ENCODE peak calls at places on chromosomes 6 and 20, in four cellular contexts. L, U, G and T are unnamed samples. For H3K27me3, the result is how much of the 10 kb centered on the place peaks cover.

GRCh38 chr6:105326216-105326615 is 76.7 kb downstream of the PREP start:
- DNase-seq in U (no peak), G (no peak), L (no peak), T (no peak)

GRCh38 chr6:134936927-134937326 is 13.0 kb downstream of the ALDH8A1 start:
- DNase-seq in L (no peak), G (no peak), U (no peak), T (no peak)

GRCh38 chr6:81614292-81614691 is 138.2 kb downstream of the TENT5A start:
- DNase-seq in U (no peak), G (peak), L (no peak), T (no peak)

GRCh38 chr6:91860951-91861350 is 1274.1 kb upstream of the MAP3K7 start:
- DNase-seq in L (no peak), G (no peak), U (no peak), T (peak)

GRCh38 chr20:58233881-58234528 is 5.6 kb upstream of the ANKRD60 start:
- DNase-seq in U (no peak), G (no peak), L (no peak), T (no peak)

GRCh38 chr20:23078351-23078993 is 7.7 kb downstream of the CD93 start:
- DNase-seq in G (no peak), U (no peak), L (no peak), T (no peak)

GRCh38 chr20:18011482-18011881 is 42.7 kb downstream of the MGME1 start:
- DNase-seq in L (no peak), U (no peak), G (no peak), T (no peak)

GRCh38 chr6:90078513-90079289 is 184.4 kb downstream of the GJA10 start:
- DNase-seq in U (no peak), L (no peak), G (no peak), T (no peak)

GRCh38 chr20:24406251-24406650 is 63.2 kb upstream of the SYNDIG1 start:
- DNase-seq in U (no peak), L (no peak), G (no peak), T (no peak)

GRCh38 chr20:9532069-9532809 is 17.8 kb downstream of the LAMP5 start:
- DNase-seq in L (no peak), U (no peak), G (no peak), T (no peak)

GRCh38 chr20:48749437-48749836 is 78.4 kb downstream of the PREX1 start:
- DNase-seq in G (no peak), U (no peak), L (no peak), T (no peak)

GRCh38 chr20:22460231-22460630 is 124.1 kb downstream of the FOXA2 start:
- DNase-seq in U (no peak), G (no peak), L (no peak), T (no peak)

DNA sequence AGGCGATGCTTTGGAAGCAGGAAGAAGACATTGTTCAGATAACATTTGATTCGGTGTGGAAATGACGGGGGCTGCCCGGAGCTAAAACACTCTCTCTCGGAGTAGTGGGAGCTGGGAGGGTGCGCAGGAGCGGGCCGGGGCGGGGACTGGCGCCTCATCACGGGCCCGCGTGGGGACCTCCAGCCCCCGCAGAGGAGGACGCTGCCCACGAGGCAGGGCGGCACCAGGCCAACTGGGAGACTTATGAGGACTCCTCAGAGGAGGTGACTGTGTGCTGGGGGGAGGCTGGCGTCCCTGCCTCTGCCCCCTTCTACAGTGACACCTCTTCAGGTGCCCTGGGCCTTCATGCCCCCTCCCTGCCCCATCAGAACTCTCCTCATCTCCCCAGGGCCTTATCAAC is 15.2 kb downstream of the DDO start:
- DNase-seq in L (no peak), G (no peak), U (no peak), T (no peak)
- H3K4me3 ChIP-seq in L (no peak), G (peak), U (no peak), T (no peak)

GRCh38 chr6:160790028-160790792 is 88.2 kb downstream of the PLG start:
- DNase-seq in L (no peak), G (no peak), U (no peak), T (no peak)
- TF ChIP-seq CTCF in L (no peak), G (no peak), U (peak), T (no peak)

GRCh38 chr20:62819494-62820174 is 2.8 kb downstream of the COL9A3 start:
- DNase-seq in L (no peak), U (no peak), G (no peak), T (no peak)
- H3K27me3 ChIP-seq in L (half or more), U (under half), G (under half), T (under half)

DNA sequence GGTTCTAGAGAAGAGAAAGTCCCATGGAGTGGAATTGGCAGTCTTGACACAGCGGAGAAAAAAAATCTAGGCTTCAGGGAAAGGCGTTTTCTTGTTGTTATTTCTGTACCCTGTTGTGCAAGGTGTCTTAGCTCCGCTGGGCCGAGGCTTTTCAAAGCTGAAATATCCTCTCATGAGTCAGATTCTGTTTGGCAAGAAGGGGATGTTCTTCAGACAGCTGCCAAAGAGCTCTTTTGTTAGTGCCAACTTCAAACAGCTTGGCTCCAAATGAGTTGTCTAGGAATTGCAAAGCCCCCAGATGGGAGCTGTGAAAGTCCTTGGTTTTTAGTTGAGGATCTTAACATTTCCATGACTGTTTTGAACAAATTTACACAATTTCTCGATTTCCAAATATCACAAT is 45.6 kb downstream of the LRRN4 start:
- DNase-seq in G (peak), U (no peak), L (no peak), T (peak)
- H3K4me3 ChIP-seq in G (peak), U (no peak), L (no peak), T (no peak)

DNA sequence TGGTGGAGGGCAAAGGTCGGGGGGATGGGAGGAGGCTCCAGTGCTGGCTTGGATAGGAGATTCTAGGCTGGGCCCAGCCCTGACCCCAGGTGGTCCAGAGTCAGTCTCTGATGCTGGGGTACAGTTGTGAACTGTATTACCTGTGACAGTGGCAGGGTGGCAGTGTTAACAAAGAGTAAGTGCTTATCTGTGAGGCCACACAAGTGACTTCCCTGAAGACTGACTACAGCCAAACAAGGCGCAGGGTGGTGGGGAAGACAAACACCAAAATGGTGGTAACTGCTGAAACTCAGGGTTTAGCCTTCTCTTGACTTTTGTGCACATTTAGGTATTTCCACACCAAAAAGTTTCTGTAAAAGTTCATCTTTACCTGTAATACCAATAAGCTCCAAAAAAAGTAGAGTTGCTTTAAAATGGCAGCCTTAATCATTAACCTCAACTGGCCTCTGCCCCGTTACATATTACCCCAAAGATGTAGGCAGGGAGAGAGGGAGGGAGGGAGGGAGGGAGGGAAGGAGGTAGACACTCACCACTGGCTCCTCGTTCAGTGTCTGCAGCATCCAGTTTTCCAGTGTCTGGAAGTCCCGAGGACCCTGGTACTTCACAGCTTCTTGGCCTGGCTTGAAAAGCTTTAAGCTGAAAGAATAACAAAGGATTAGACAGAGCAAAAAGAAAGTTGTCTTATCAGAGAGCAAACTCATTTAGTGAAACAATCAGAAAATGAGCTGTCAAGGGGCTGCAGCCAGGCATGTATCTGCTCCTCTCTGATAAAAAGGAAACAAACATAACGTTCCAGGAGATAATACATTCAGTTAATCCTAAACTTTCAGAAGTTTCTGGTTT is 11.3 kb downstream of the TXNDC5 start:
- DNase-seq in L (peak), U (no peak), G (no peak), T (no peak)
- TF ChIP-seq CTCF in L (peak), U (no peak), G (no peak), T (no peak)

DNA sequence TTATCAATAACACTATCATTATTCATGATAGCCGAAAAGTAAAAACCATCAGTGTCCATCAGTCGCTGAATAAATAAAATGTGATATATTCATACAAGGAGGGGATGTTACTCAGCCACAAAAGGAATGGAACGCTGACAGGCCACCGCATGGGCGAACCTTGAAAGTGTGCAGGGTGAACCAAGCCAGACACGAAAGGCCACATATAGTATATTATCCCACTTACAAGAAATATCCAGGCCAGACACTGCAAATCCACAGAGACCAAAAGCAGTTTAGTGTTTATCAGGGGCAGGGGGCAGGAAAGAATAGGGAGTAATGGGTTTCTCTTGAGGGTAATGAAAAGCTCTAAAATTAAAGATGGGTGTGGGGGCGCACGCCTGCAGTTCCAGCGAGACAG is 5.7 kb downstream of the SOX18 start:
- DNase-seq in U (no peak), G (no peak), L (no peak), T (no peak)
- H3K27me3 ChIP-seq in U (under half), G (half or more), L (half or more), T (under half)

DNA sequence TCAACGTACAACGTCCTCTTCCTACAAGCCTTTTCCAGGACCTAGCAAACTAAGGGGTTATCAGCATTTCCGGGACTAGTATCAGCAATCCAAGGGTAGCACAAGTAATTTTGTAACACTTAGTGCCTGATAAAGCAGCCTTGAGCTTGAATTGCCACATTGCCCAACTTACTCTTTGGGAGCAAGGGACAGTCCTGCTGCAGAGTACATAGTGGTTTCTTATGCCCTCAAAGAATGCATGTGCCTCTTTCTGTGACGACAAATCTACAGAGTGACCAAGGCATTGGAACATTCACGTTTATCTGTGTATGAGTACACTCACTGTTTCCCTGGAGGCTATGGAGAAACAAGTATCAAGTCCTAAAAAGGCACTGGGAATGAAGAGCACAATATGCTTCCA is 3.2 kb upstream of the ID4 start:
- DNase-seq in L (no peak), U (no peak), G (no peak), T (no peak)
- H3K4me3 ChIP-seq in L (no peak), U (no peak), G (no peak), T (no peak)